ENCODE peak calls at places on chromosomes 16 and 17, in four cellular contexts. A, L, J and V are unnamed samples.

GRCh38 chr16:12637002-12637401 is 166.7 kb downstream of the CPPED1 start:
- DNase-seq in A (peak), L (no peak), J (no peak), V (peak)

GRCh38 chr16:12137344-12138094 is 161.0 kb downstream of the SNX29 start:
- DNase-seq in J (no peak), A (peak), L (no peak), V (no peak)

GRCh38 chr16:17301593-17302135 is 169.1 kb downstream of the XYLT1 start:
- DNase-seq in A (peak), J (no peak), L (peak), V (no peak)

GRCh38 chr17:9472541-9472940 is 103.1 kb downstream of the STX8 start:
- DNase-seq in A (no peak), L (no peak), J (no peak), V (no peak)

GRCh38 chr16:14489460-14489859 is 140.6 kb downstream of the PARN start:
- DNase-seq in A (peak), J (no peak), L (no peak), V (peak)

GRCh38 chr16:10529895-10530669 is 50.3 kb downstream of the EMP2 start:
- DNase-seq in L (no peak), A (no peak), J (no peak), V (no peak)

GRCh38 chr17:62093188-62094155 is 28.4 kb upstream of the MED13 start:
- DNase-seq in J (no peak), A (no peak), L (no peak), V (no peak)

GRCh38 chr17:64771980-64772844 is 110.1 kb upstream of the SMURF2 start:
- DNase-seq in L (no peak), A (no peak), J (no peak), V (no peak)

GRCh38 chr16:81405702-81406113 is 38.9 kb upstream of the CMIP start:
- DNase-seq in A (no peak), L (no peak), J (no peak), V (peak)